ENCODE peak calls at places on chromosomes 11 and 22, in four cellular contexts. One of them, this sample, is unnamed.

GRCh38 chr11:121334973-121335711 is 42.6 kb downstream of the SC5D start:
- DNase-seq in dorsolateral prefrontal cortex: no peak
- DNase-seq in endothelial cell of umbilical vein: no peak
- DNase-seq in B cell: no peak
- DNase-seq in this sample: no peak

GRCh38 chr11:36077886-36078685 is 134.2 kb downstream of the LDLRAD3 start:
- DNase-seq in dorsolateral prefrontal cortex: no peak
- DNase-seq in endothelial cell of umbilical vein: peak
- DNase-seq in B cell: no peak
- DNase-seq in this sample: no peak

GRCh38 chr11:27294654-27295053 is 68.4 kb downstream of the CCDC34 start:
- DNase-seq in dorsolateral prefrontal cortex: no peak
- DNase-seq in endothelial cell of umbilical vein: no peak
- DNase-seq in B cell: no peak
- DNase-seq in this sample: no peak

GRCh38 chr22:20844055-20845037 is 14.3 kb downstream of the PI4KA start:
- DNase-seq in dorsolateral prefrontal cortex: no peak
- DNase-seq in endothelial cell of umbilical vein: no peak
- DNase-seq in B cell: no peak
- DNase-seq in this sample: no peak

GRCh38 chr22:23060612-23061400 is 9.5 kb upstream of the GNAZ start:
- DNase-seq in dorsolateral prefrontal cortex: peak
- DNase-seq in endothelial cell of umbilical vein: no peak
- DNase-seq in B cell: no peak
- DNase-seq in this sample: peak

GRCh38 chr22:24435861-24436351 is 8.5 kb downstream of the ADORA2A start:
- DNase-seq in dorsolateral prefrontal cortex: peak
- DNase-seq in endothelial cell of umbilical vein: no peak
- DNase-seq in B cell: no peak
- DNase-seq in this sample: no peak

GRCh38 chr11:2431395-2431794 is 12.9 kb downstream of the TRPM5 start:
- DNase-seq in dorsolateral prefrontal cortex: no peak
- DNase-seq in endothelial cell of umbilical vein: no peak
- DNase-seq in B cell: no peak
- DNase-seq in this sample: no peak

GRCh38 chr11:68354181-68354872 is 41.9 kb downstream of the LRP5 start:
- DNase-seq in dorsolateral prefrontal cortex: no peak
- DNase-seq in endothelial cell of umbilical vein: peak
- DNase-seq in B cell: no peak
- DNase-seq in this sample: peak

GRCh38 chr11:69820441-69820840 is 1.2 kb upstream of the FGF3 start:
- DNase-seq in dorsolateral prefrontal cortex: no peak
- DNase-seq in endothelial cell of umbilical vein: no peak
- DNase-seq in B cell: no peak
- DNase-seq in this sample: no peak

GRCh38 chr11:28442113-28442512 is 333.9 kb downstream of the METTL15 start:
- DNase-seq in dorsolateral prefrontal cortex: no peak
- DNase-seq in endothelial cell of umbilical vein: no peak
- DNase-seq in B cell: no peak
- DNase-seq in this sample: no peak

GRCh38 chr11:128727320-128727719 is 33.4 kb downstream of the FLI1 start:
- DNase-seq in dorsolateral prefrontal cortex: no peak
- DNase-seq in endothelial cell of umbilical vein: peak
- DNase-seq in B cell: peak
- DNase-seq in this sample: no peak

GRCh38 chr11:33994937-33995336 is 56.6 kb upstream of the CAPRIN1 start:
- DNase-seq in dorsolateral prefrontal cortex: no peak
- DNase-seq in endothelial cell of umbilical vein: no peak
- DNase-seq in B cell: no peak
- DNase-seq in this sample: no peak

GRCh38 chr11:35166369-35167360 is 27.7 kb downstream of the CD44 start:
- DNase-seq in dorsolateral prefrontal cortex: peak
- DNase-seq in endothelial cell of umbilical vein: peak
- DNase-seq in B cell: no peak
- DNase-seq in this sample: no peak

GRCh38 chr22:37782340-37783168 is 25.2 kb upstream of the GCAT start:
- DNase-seq in dorsolateral prefrontal cortex: no peak
- DNase-seq in endothelial cell of umbilical vein: peak
- DNase-seq in B cell: no peak
- DNase-seq in this sample: no peak

DNA sequence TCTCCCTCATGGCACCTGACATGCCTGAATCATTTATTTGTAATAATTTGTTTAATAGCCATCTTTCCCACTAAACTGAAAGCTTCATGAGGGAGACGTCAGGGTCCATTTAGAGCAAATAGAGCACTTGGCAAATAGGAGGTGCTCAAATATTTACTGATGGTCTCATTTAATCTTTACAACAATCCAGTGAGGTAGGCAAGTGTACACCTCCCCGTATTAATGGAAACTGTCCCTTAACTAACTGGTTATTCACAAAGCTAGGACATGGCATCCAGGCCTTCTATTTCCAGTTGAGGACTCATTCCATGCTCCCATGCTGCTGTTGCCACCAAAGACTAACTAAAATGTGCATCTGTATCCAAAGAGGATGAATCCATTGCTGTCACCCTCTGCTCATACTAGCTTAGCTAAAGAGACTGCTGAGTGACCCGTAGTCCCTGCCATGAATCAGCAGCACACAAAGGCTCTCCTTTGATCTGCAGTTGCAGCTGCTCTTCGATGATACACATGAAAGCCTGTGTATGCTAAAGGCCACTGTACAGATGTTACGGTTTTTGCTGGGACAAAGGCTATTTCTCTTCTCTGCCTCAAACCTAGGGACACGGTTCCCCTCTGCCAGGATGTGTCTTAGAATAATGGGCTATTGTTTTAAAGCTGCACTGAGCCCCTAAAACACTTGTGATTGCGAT is 82.6 kb downstream of the RAB30 start:
- DNase-seq in dorsolateral prefrontal cortex: peak
- DNase-seq in endothelial cell of umbilical vein: no peak
- DNase-seq in B cell: no peak
- DNase-seq in this sample: no peak
- TF ChIP-seq CTCF in dorsolateral prefrontal cortex: no peak
- TF ChIP-seq CTCF in endothelial cell of umbilical vein: no peak
- TF ChIP-seq CTCF in B cell: no peak
- TF ChIP-seq CTCF in this sample: no peak

DNA sequence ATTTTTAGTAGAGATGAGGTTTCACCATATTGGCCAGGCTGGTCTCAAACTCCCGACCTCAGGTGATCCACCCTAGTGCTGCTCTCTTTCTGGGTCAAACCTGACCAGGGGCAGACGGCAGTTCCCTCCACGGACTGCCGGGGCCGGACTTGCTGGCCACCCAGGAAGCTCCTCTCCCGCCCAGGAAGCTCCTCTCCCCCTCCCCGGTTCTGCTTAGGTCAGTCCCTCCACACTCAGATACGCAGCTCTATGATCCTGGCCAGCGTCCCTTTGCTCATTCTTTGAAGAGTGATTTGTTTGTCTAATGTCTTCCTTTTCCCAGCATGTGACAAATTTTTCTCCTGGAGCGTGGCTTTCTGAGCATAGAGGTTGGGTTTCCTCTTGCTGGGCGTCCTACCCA is 125.3 kb upstream of the B3GAT1 start:
- DNase-seq in dorsolateral prefrontal cortex: peak
- DNase-seq in endothelial cell of umbilical vein: no peak
- DNase-seq in B cell: no peak
- DNase-seq in this sample: no peak
- TF ChIP-seq CTCF in dorsolateral prefrontal cortex: no peak
- TF ChIP-seq CTCF in endothelial cell of umbilical vein: no peak
- TF ChIP-seq CTCF in B cell: no peak
- TF ChIP-seq CTCF in this sample: no peak

GRCh38 chr11:62676698-62677097 is 2.2 kb downstream of the UBXN1 start:
- DNase-seq in dorsolateral prefrontal cortex: no peak
- DNase-seq in endothelial cell of umbilical vein: no peak
- DNase-seq in B cell: peak
- DNase-seq in this sample: no peak
- TF ChIP-seq CTCF in dorsolateral prefrontal cortex: no peak
- TF ChIP-seq CTCF in endothelial cell of umbilical vein: no peak
- TF ChIP-seq CTCF in B cell: no peak
- TF ChIP-seq CTCF in this sample: no peak

GRCh38 chr11:80320765-80321164 is 879.9 kb upstream of the TENM4 start:
- DNase-seq in dorsolateral prefrontal cortex: no peak
- DNase-seq in endothelial cell of umbilical vein: no peak
- DNase-seq in B cell: no peak
- DNase-seq in this sample: no peak
- TF ChIP-seq CTCF in dorsolateral prefrontal cortex: no peak
- TF ChIP-seq CTCF in endothelial cell of umbilical vein: peak
- TF ChIP-seq CTCF in B cell: no peak
- TF ChIP-seq CTCF in this sample: no peak